ENCODE peak calls at places on chromosomes 11 and 22, in five cellular contexts. D, Q, N, H and E are unnamed samples.

GRCh38 chr11:103326070-103326794 is 217.0 kb downstream of the DYNC2H1 start:
- DNase-seq in H (peak; percentile 20), Q (peak; percentile 63), D (no peak), N (peak; percentile 78), E (no peak)

GRCh38 chr11:31355131-31355530 is 14.4 kb downstream of the DCDC1 start:
- DNase-seq in H (no peak), Q (no peak), D (no peak), N (peak; percentile 20), E (no peak)

GRCh38 chr11:29135504-29135903 is 881.3 kb downstream of the KCNA4 start:
- DNase-seq in D (no peak), H (no peak), Q (no peak), N (peak; percentile 80), E (no peak)

GRCh38 chr11:10386361-10386760 is 68.7 kb upstream of the AMPD3 start:
- DNase-seq in H (no peak), Q (no peak), D (peak; percentile 34), N (no peak), E (peak; percentile 9)

GRCh38 chr11:22304337-22304961 is 33.7 kb upstream of the SLC17A6 start:
- DNase-seq in Q (peak; percentile 52), D (no peak), H (no peak), N (peak; percentile 23), E (no peak)

GRCh38 chr11:31640611-31641010 is 131.0 kb downstream of the ELP4 start:
- DNase-seq in Q (no peak), D (no peak), N (no peak), H (no peak), E (no peak)

GRCh38 chr11:128298271-128298670 is 289.1 kb downstream of the ETS1 start:
- DNase-seq in H (no peak), N (no peak), D (no peak), Q (no peak), E (no peak)

GRCh38 chr11:131584694-131585592 is 214.5 kb downstream of the NTM start:
- DNase-seq in Q (no peak), N (no peak), D (no peak), H (no peak), E (no peak)

GRCh38 chr11:45212566-45213315 is 66.3 kb downstream of the PRDM11 start:
- DNase-seq in N (no peak), H (no peak), D (no peak), Q (peak; percentile 25), E (no peak)

GRCh38 chr22:47205081-47205491 is 442.6 kb downstream of the TBC1D22A start:
- DNase-seq in N (no peak), Q (no peak), D (no peak), H (no peak), E (no peak)

GRCh38 chr22:48309115-48309705 is 1518.5 kb downstream of the BRD1 start:
- DNase-seq in D (no peak), Q (no peak), H (no peak), N (no peak), E (no peak)

GRCh38 chr11:19995131-19995530 is 165.1 kb downstream of the DBX1 start:
- DNase-seq in D (no peak), H (peak; percentile 27), N (peak; percentile 97), Q (peak; percentile 91), E (no peak)

GRCh38 chr11:126824035-126824607 is 176.4 kb downstream of the KIRREL3 start:
- DNase-seq in H (no peak), Q (no peak), D (no peak), N (no peak), E (no peak)

GRCh38 chr22:36291831-36292740 is 39.2 kb downstream of the APOL1 start:
- DNase-seq in D (no peak), N (no peak), Q (no peak), H (no peak), E (no peak)

GRCh38 chr11:113114452-113115027 is 153.3 kb downstream of the NCAM1 start:
- DNase-seq in D (no peak), Q (peak; percentile 33), N (peak; percentile 8), H (peak; percentile 25), E (peak; percentile 79)

GRCh38 chr11:9025101-9025850 is 21.5 kb upstream of the NRIP3 start:
- DNase-seq in N (no peak), Q (no peak), D (no peak), H (no peak), E (no peak)

GRCh38 chr11:119316729-119317591 is at the start of gene MCAM:
- DNase-seq in Q (no peak), N (peak; percentile 48), H (peak; percentile 79), D (no peak), E (peak; percentile 91)

GRCh38 chr11:105144887-105145286 is 5.3 kb upstream of the CARD18 start:
- DNase-seq in N (peak; percentile 89), D (no peak), H (no peak), Q (no peak), E (no peak)

GRCh38 chr11:126182787-126183445 is 28.5 kb downstream of the RPUSD4 start:
- DNase-seq in N (no peak), D (no peak), H (no peak), Q (no peak), E (no peak)

GRCh38 chr22:27799334-27800249 is 2.0 kb downstream of the MN1 start:
- DNase-seq in Q (no peak), D (no peak), N (no peak), H (no peak), E (no peak)
- H3K4me3 ChIP-seq in Q (peak overlapping the region; percentile 74), D (peak overlapping the region; percentile 88), N (peak overlapping the region; percentile 98), H (peak overlapping the region; percentile 86), E (peak overlapping the region; percentile 77)

DNA sequence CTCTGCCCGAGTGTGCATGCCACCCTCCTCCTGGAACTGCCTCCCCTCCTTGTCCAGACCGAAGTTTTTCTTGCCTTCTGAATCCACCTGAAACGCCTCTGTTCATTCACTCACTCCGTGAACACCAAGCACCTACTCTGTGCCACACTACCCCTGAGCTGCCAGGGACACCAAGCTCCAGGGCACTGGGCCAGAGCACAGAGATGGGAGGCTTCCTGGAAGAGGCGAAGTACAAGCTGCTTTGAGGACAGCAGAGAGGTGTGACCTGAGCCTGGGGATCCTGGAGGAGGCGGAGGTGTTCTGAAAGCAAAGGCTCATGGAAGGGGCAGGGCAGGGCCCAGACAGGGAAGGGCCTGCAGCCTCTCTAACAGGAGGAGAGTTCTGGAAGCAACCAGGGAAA is 47.5 kb downstream of the SCUBE1 start:
- DNase-seq in D (no peak), N (no peak), H (no peak), Q (no peak), E (no peak)
- H3K4me1 ChIP-seq in D (peaks cover 99% of the 10 kb centered on the region), N (peaks cover 11% of the 10 kb centered on the region), H (peaks cover 12% of the 10 kb centered on the region), Q (peaks cover 15% of the 10 kb centered on the region), E (peaks cover 35% of the 10 kb centered on the region)

GRCh38 chr22:23800297-23801237 is 13.8 kb downstream of the SMARCB1 start:
- DNase-seq in H (no peak), N (no peak), D (no peak), Q (no peak), E (no peak)
- H3K4me3 ChIP-seq in H (no peak overlapping the region), N (no peak overlapping the region), D (no peak overlapping the region), Q (no peak overlapping the region), E (no peak overlapping the region)

DNA sequence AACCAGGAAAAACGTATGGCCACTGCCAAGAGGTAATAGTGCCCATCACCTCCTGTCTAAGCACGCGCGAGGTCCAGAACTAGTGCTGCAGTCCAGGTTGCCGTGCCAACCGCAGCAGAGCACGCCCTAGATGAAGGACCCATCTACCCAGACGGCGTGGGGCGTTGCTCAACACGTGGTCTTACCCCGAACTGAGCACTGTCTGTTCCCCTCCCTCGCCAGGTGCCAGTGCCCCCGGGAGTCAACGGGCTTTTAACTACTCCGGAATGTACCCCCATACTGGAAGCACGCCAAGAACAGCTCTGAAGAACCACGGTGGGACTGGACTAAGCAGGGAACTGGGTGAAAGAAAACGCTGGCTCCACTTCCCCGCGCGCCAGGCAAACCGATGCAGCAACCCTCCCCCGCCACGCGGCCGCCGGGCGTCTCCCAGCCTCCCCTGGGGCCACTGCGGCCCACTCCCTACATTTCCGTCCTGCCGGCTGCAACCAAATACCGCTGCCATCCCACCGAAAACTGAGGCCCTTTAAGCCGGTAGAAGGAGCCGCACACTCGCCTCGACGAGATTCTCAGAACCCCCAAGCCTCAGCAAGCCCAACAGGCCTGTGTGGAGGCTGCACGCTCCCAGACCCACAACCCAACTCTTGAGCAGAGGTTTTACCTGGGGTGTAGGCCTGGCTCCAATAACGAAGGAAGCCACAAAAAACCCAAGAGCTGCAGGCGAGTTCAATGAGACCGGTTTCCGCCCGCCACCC is at the start of gene HSPA8:
- DNase-seq in Q (peak; percentile 62), N (peak; percentile 52), H (peak; percentile 81), D (peak; percentile 92), E (peak; percentile 85)
- H3K4me1 ChIP-seq in Q (peaks cover 47% of the 10 kb centered on the region), N (peaks cover 5% of the 10 kb centered on the region), H (peaks cover 56% of the 10 kb centered on the region), D (peaks cover 63% of the 10 kb centered on the region), E (peaks cover 48% of the 10 kb centered on the region)

GRCh38 chr22:49667236-49667635 is 160.4 kb downstream of the BRD1 start:
- DNase-seq in N (no peak), H (no peak), Q (no peak), D (no peak), E (no peak)
- H3K4me3 ChIP-seq in N (no peak overlapping the region), H (no peak overlapping the region), Q (no peak overlapping the region), D (peak overlapping the region; percentile 15), E (no peak overlapping the region)

DNA sequence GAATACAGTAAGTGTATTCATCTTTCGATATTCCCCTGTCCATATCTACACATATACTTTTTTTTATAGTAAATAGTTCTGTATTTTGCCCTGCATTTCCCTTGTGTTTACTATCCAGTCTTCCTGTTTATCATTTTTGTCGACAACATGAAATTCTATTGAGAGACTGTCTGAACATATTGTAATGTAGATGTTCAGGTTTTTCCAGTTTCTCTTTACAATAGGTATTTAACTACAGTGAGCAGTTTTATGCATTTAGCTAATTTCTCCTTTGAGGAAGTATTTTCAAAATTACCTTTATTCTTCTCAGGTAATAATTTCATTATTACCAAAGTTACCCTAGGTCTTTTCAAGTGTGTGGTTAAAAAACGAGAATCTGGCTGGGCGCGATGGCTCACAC is 16.7 kb downstream of the PIK3IP1 start:
- DNase-seq in D (no peak), N (no peak), Q (no peak), H (no peak), E (no peak)
- H3K4me1 ChIP-seq in D (no peaks in the 10 kb centered on the region), N (peaks cover 5% of the 10 kb centered on the region), Q (no peaks in the 10 kb centered on the region), H (peaks cover 5% of the 10 kb centered on the region), E (no peaks in the 10 kb centered on the region)

GRCh38 chr11:75166791-75167190 is 15.9 kb downstream of the SLCO2B1 start:
- DNase-seq in H (no peak), Q (no peak), D (no peak), N (no peak), E (no peak)

GRCh38 chr11:75163917-75164316 is 13.0 kb downstream of the SLCO2B1 start:
- DNase-seq in H (no peak), N (no peak), Q (no peak), D (no peak), E (no peak)

GRCh38 chr11:75167617-75168016 is 16.7 kb downstream of the SLCO2B1 start:
- DNase-seq in Q (no peak), H (no peak), D (no peak), N (no peak), E (no peak)

GRCh38 chr11:75164318-75164827 is 13.5 kb downstream of the SLCO2B1 start:
- DNase-seq in Q (no peak), D (no peak), H (no peak), N (no peak), E (no peak)

DNA sequence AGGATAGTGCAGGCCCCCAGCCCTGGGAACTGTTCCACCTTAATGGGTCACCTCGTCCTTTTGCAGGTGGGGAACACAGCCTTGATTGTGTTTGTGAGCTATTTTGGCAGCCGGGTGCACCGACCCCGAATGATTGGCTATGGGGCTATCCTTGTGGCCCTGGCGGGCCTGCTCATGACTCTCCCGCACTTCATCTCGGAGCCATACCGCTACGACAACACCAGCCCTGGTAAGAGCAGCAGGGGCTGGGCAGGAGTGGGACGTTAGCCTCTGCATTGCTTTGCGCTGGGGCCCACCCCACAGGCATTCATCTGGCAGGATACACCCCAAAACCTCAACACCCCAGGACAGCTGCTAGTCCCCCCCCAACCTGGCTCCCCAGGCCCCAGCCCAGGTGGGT is 14.8 kb downstream of the SLCO2B1 start:
- DNase-seq in N (no peak), Q (no peak), D (no peak), H (no peak), E (no peak)
- H3K4me3 ChIP-seq in N (no peak overlapping the region), Q (no peak overlapping the region), D (no peak overlapping the region), H (no peak overlapping the region), E (no peak overlapping the region)